ENCODE peak calls at places on chromosome 17, in six cellular contexts. O is AG04450, W is Karpas-422, Z is germinal center, H is iPS-NIHi11, C is RWPE1. D is an unnamed sample.

GRCh38 chr17:258045-258734 is 76.7 kb upstream of the DOC2B start:
- DNase-seq in O (no peak), Z (no peak), C (no peak), W (no peak), H (no peak), D (no peak)

GRCh38 chr17:20981046-20981920 is 61.5 kb downstream of the USP22 start:
- DNase-seq in W (no peak), C (no peak), Z (no peak), H (no peak), O (no peak), D (no peak)

GRCh38 chr17:74379495-74380085 is 12.3 kb downstream of the GPR142 start:
- DNase-seq in H (peak), W (peak), C (peak), Z (peak), O (peak), D (peak)

GRCh38 chr17:31404028-31404949 is 12.8 kb downstream of the RAB11FIP4 start:
- DNase-seq in W (no peak), Z (no peak), C (peak), H (no peak), O (no peak), D (no peak)

GRCh38 chr17:38558751-38559024 is 47.1 kb downstream of the SRCIN1 start:
- DNase-seq in W (no peak), Z (no peak), H (no peak), C (no peak), O (no peak), D (no peak)

GRCh38 chr17:31313982-31314787 is at the start of gene EVI2B:
- DNase-seq in Z (peak), W (peak), C (peak), H (no peak), O (no peak), D (no peak)

GRCh38 chr17:10251212-10251948 is 53.0 kb upstream of the GAS7 start:
- DNase-seq in O (no peak), W (no peak), Z (no peak), C (no peak), H (no peak), D (no peak)

GRCh38 chr17:45345554-45346254 is 28.9 kb upstream of the MAP3K14 start:
- DNase-seq in C (no peak), W (no peak), H (no peak), O (peak), Z (no peak), D (no peak)

GRCh38 chr17:58688521-58688920 is 3.3 kb downstream of the TEX14 start:
- DNase-seq in H (no peak), O (no peak), Z (no peak), W (no peak), C (no peak), D (no peak)

GRCh38 chr17:65173284-65173793 is 36.2 kb downstream of the RGS9 start:
- DNase-seq in H (no peak), Z (peak), O (no peak), C (peak), W (no peak), D (no peak)

GRCh38 chr17:81159611-81160265 is 5.6 kb upstream of the PVALEF start:
- DNase-seq in C (no peak), Z (no peak), O (no peak), H (no peak), W (no peak), D (no peak)

GRCh38 chr17:19456016-19456927 is 45.2 kb downstream of the RNF112 start:
- DNase-seq in W (peak), H (no peak), Z (no peak), C (no peak), O (no peak), D (peak)

GRCh38 chr17:34539881-34540280 is 39.5 kb upstream of the TMEM132E start:
- DNase-seq in Z (no peak), C (no peak), O (no peak), H (no peak), W (no peak), D (no peak)

GRCh38 chr17:10729334-10730193 is at the start of gene TMEM220:
- DNase-seq in O (peak), Z (peak), H (peak), C (no peak), W (no peak), D (peak)

GRCh38 chr17:42407289-42407836 is 15.7 kb downstream of the CAVIN1 start:
- DNase-seq in H (peak), W (peak), Z (peak), O (no peak), C (peak), D (peak)

GRCh38 chr17:61568219-61569072 is 22.6 kb downstream of the NACA2 start:
- DNase-seq in O (no peak), C (peak), W (peak), Z (no peak), H (no peak), D (no peak)

GRCh38 chr17:1647802-1648581 is 1.7 kb downstream of the RILP start:
- DNase-seq in O (no peak), C (no peak), W (no peak), H (peak), Z (no peak), D (peak)

GRCh38 chr17:77872199-77872598 is 86.3 kb upstream of the TNRC6C start:
- DNase-seq in O (no peak), Z (no peak), H (no peak), C (no peak), W (no peak), D (no peak)

GRCh38 chr17:309361-309888 is 43.2 kb downstream of the RPH3AL start:
- DNase-seq in W (peak), C (no peak), Z (peak), H (peak), O (no peak), D (peak)

GRCh38 chr17:72997559-72997958 is 94.9 kb downstream of the SLC39A11 start:
- DNase-seq in H (no peak), W (no peak), Z (no peak), C (no peak), O (no peak), D (no peak)

GRCh38 chr17:21246698-21247097 is 6.5 kb downstream of the NATD1 start:
- DNase-seq in C (no peak), O (no peak), W (no peak), H (no peak), Z (no peak), D (no peak)

GRCh38 chr17:78252701-78253635 is 21.5 kb downstream of the TMEM235 start:
- DNase-seq in W (peak), Z (no peak), C (no peak), H (no peak), O (no peak), D (peak)